ENCODE peak calls at places on chromosomes 2 and 18, in ten cellular contexts. R is K562, M is fibroblast of lung, A is keratinocyte, S is MM.1S, D is colonic mucosa, J is IMR-90, U is mammary epithelial cell, W is neuronal stem cell, K is adipocyte. O is an unnamed sample.

GRCh38 chr2:49236316-49236715 is 82.0 kb upstream of the FSHR start:
- DNase-seq in R (no peak), M (no peak), A (no peak), S (no peak), D (no peak), J (no peak), U (no peak), W (no peak), K (no peak), O (no peak)

GRCh38 chr2:182248362-182248761 is 178.5 kb downstream of the PDE1A start:
- DNase-seq in R (no peak), M (no peak), A (no peak), S (no peak), D (no peak), J (no peak), U (no peak), W (no peak), K (no peak), O (no peak)

GRCh38 chr18:22026889-22027288 is 142.5 kb upstream of the GATA6 start:
- DNase-seq in R (no peak), M (no peak), A (no peak), S (no peak), D (no peak), J (no peak), U (no peak), W (no peak), K (no peak), O (no peak)

GRCh38 chr2:43135583-43135982 is 90.8 kb downstream of the ZFP36L2 start:
- DNase-seq in R (no peak), M (no peak), A (no peak), S (no peak), D (no peak), J (no peak), U (no peak), W (no peak), K (no peak), O (no peak)

GRCh38 chr2:190571666-190572065 is 37.1 kb upstream of the NEMP2 start:
- DNase-seq in R (no peak), M (no peak), A (peak; percentile 57), S (no peak), D (no peak), J (no peak), U (peak; percentile 90), W (no peak), K (peak; percentile 44), O (no peak)

GRCh38 chr2:95174031-95174430 is 8.4 kb downstream of the ZNF2 start:
- DNase-seq in R (no peak), M (peak; percentile 15), A (no peak), S (no peak), D (no peak), J (peak; percentile 25), U (no peak), W (no peak), K (no peak), O (no peak)

GRCh38 chr18:55421612-55422381 is 166.2 kb downstream of the TCF4 start:
- DNase-seq in R (no peak), M (peak; percentile 74), A (no peak), S (no peak), D (no peak), J (no peak), U (peak; percentile 67), W (no peak), K (peak; percentile 30), O (no peak)

GRCh38 chr2:143513081-143513480 is 383.9 kb downstream of the ARHGAP15 start:
- DNase-seq in R (peak; percentile 37), M (peak; percentile 87), A (no peak), S (no peak), D (no peak), J (peak; percentile 75), U (peak; percentile 25), W (peak; percentile 24), K (peak; percentile 69), O (peak; percentile 19)

GRCh38 chr2:227813562-227814353 is at the start of gene CCL20:
- DNase-seq in R (no peak), M (no peak), A (no peak), S (no peak), D (peak; percentile 67), J (no peak), U (no peak), W (no peak), K (no peak), O (no peak)

GRCh38 chr2:235500761-235501662 is 7.2 kb downstream of the AGAP1 start:
- DNase-seq in R (peak; percentile 58), M (peak; percentile 48), A (no peak), S (peak; percentile 52), D (no peak), J (peak; percentile 71), U (peak; percentile 37), W (no peak), K (peak; percentile 56), O (no peak)

GRCh38 chr18:45617284-45617683 is 2.0 kb downstream of the SLC14A2 start:
- DNase-seq in R (peak; percentile 9), M (peak; percentile 92), A (peak; percentile 60), S (no peak), D (peak; percentile 90), J (peak; percentile 81), U (peak; percentile 89), W (no peak), K (peak; percentile 85), O (peak; percentile 48)

GRCh38 chr2:164839914-164840457 is 1.6 kb downstream of the COBLL1 start:
- DNase-seq in R (no peak), M (peak; percentile 26), A (peak; percentile 73), S (no peak), D (no peak), J (peak; percentile 18), U (peak; percentile 86), W (no peak), K (peak; percentile 52), O (no peak)

GRCh38 chr2:239044336-239044735 is 196.5 kb downstream of the TWIST2 start:
- DNase-seq in R (no peak), M (no peak), A (no peak), S (no peak), D (no peak), J (no peak), U (no peak), W (no peak), K (no peak), O (no peak)

GRCh38 chr2:96839288-96839874 is 4.4 kb downstream of the ANKRD23 start:
- DNase-seq in R (no peak), M (no peak), A (no peak), S (peak; percentile 94), D (peak; percentile 81), J (no peak), U (peak; percentile 9), W (no peak), K (no peak), O (no peak)

GRCh38 chr2:127174977-127175376 is 45.1 kb downstream of the CYP27C1 start:
- DNase-seq in R (no peak), M (peak; percentile 30), A (no peak), S (no peak), D (peak; percentile 40), J (peak; percentile 31), U (no peak), W (no peak), K (peak; percentile 39), O (no peak)

GRCh38 chr2:118221952-118222594 is 133.8 kb downstream of the INSIG2 start:
- DNase-seq in R (peak; percentile 55), M (peak; percentile 78), A (no peak), S (peak; percentile 85), D (peak; percentile 46), J (peak; percentile 76), U (peak; percentile 59), W (peak; percentile 52), K (peak; percentile 89), O (peak; percentile 53)

GRCh38 chr2:118224888-118225264 is 136.6 kb downstream of the INSIG2 start:
- DNase-seq in R (no peak), M (no peak), A (no peak), S (no peak), D (no peak), J (no peak), U (no peak), W (no peak), K (no peak), O (no peak)

GRCh38 chr2:118222643-118223486 is 134.6 kb downstream of the INSIG2 start:
- DNase-seq in R (no peak), M (peak; percentile 4), A (no peak), S (peak; percentile 27), D (no peak), J (no peak), U (no peak), W (no peak), K (peak; percentile 4), O (no peak)

GRCh38 chr2:118224144-118224887 is 136.0 kb downstream of the INSIG2 start:
- DNase-seq in R (no peak), M (peak; percentile 12), A (no peak), S (peak; percentile 58), D (peak; percentile 20), J (no peak), U (no peak), W (peak; percentile 44), K (peak; percentile 7), O (no peak)

GRCh38 chr2:118223487-118224136 is 135.3 kb downstream of the INSIG2 start:
- DNase-seq in R (no peak), M (peak; percentile 15), A (no peak), S (peak; percentile 37), D (no peak), J (no peak), U (no peak), W (no peak), K (peak; percentile 5), O (no peak)
- H3K9ac ChIP-seq in R (no peak overlapping the region), M (no peak overlapping the region), A (peak overlapping the region; percentile 40), S (peak overlapping the region; percentile 82), D (peak overlapping the region; percentile 24), J (no peak overlapping the region), U (no peak overlapping the region), W (no peak overlapping the region), K (peak overlapping the region; percentile 86), O (no peak overlapping the region)

DNA sequence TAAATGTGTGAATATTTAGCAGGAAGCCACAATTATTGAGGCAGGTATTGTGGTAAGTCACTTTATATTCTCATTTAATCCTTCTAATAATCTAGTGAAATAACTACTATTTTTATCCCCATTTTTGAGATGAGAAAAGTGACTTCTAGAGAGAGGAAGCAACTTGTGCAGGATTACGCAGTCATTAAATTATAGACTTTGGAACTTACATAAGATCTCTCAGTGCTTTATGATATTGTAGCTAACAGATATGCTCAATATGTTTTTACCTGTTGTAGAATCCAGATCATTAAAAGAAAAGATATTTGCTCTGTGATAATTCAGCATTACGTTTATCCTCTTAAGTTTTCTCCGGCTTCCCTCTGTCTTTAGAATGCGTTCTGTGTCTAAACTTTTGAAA is 50.5 kb downstream of the MBD5 start:
- DNase-seq in R (no peak), M (no peak), A (no peak), S (no peak), D (no peak), J (no peak), U (no peak), W (no peak), K (no peak), O (no peak)
- H3K9ac ChIP-seq in R (no peak overlapping the region), M (no peak overlapping the region), A (no peak overlapping the region), S (no peak overlapping the region), D (no peak overlapping the region), J (no peak overlapping the region), U (no peak overlapping the region), W (no peak overlapping the region), K (no peak overlapping the region), O (no peak overlapping the region)

GRCh38 chr2:9004338-9005204 is 1.1 kb upstream of the MBOAT2 start:
- DNase-seq in R (peak; percentile 37), M (no peak), A (peak; percentile 88), S (no peak), D (no peak), J (peak; percentile 36), U (peak; percentile 92), W (no peak), K (peak; percentile 22), O (no peak)
- H3K9ac ChIP-seq in R (peak overlapping the region; percentile 97), M (peak overlapping the region; percentile 89), A (peak overlapping the region; percentile 97), S (peak overlapping the region; percentile 64), D (peak overlapping the region; percentile 74), J (peak overlapping the region; percentile 95), U (peak overlapping the region; percentile 77), W (peak overlapping the region; percentile 87), K (peak overlapping the region; percentile 85), O (peak overlapping the region; percentile 53)

GRCh38 chr2:47336259-47337238 is 66.4 kb upstream of the MSH2 start:
- DNase-seq in R (peak; percentile 86), M (no peak), A (no peak), S (no peak), D (peak; percentile 61), J (peak; percentile 46), U (no peak), W (no peak), K (no peak), O (no peak)
- H3K9ac ChIP-seq in R (peak overlapping the region; percentile 24), M (no peak overlapping the region), A (no peak overlapping the region), S (no peak overlapping the region), D (no peak overlapping the region), J (no peak overlapping the region), U (no peak overlapping the region), W (no peak overlapping the region), K (no peak overlapping the region), O (no peak overlapping the region)

O was measured in HCT116.